ENCODE peak calls at places on chromosomes 16 and 17, in four cellular contexts. C, E, U and O are unnamed samples.

GRCh38 chr17:78414178-78415162 is 36.0 kb downstream of the PGS1 start:
- DNase-seq in C (no peak), E (no peak), U (no peak), O (no peak)

GRCh38 chr17:65405563-65405962 is 155.9 kb downstream of the AXIN2 start:
- DNase-seq in C (no peak), E (no peak), U (no peak), O (no peak)

GRCh38 chr17:38729886-38730525 is at the start of gene CISD3:
- DNase-seq in C (peak), E (peak), U (peak), O (peak)

GRCh38 chr17:19943026-19943425 is 34.6 kb downstream of the AKAP10 start:
- DNase-seq in C (no peak), E (no peak), U (no peak), O (no peak)

GRCh38 chr17:45334701-45335677 is 18.2 kb upstream of the MAP3K14 start:
- DNase-seq in C (no peak), E (no peak), U (no peak), O (no peak)

GRCh38 chr17:70447588-70447987 is 278.3 kb downstream of the KCNJ2 start:
- DNase-seq in C (no peak), E (no peak), U (no peak), O (no peak)

GRCh38 chr16:89922477-89922883 is 662 bp upstream of the TUBB3 start:
- DNase-seq in C (peak), E (peak), U (peak), O (no peak)

GRCh38 chr16:89544713-89545043 is 15.8 kb upstream of the RPL13 start:
- DNase-seq in C (no peak), E (no peak), U (no peak), O (no peak)

GRCh38 chr16:75227361-75228142 is 8.8 kb downstream of the CTRB1 start:
- DNase-seq in C (no peak), E (no peak), U (no peak), O (no peak)

GRCh38 chr16:83888672-83889044 is 10.3 kb upstream of the MLYCD start:
- DNase-seq in C (no peak), E (no peak), U (peak), O (no peak)

GRCh38 chr17:40852378-40852777 is 14.6 kb downstream of the KRT12 start:
- DNase-seq in C (no peak), E (no peak), U (no peak), O (no peak)

GRCh38 chr17:80667462-80668277 is 123.0 kb downstream of the RPTOR start:
- DNase-seq in C (no peak), E (peak), U (no peak), O (no peak)

GRCh38 chr16:48864055-48864454 is 254.1 kb upstream of the N4BP1 start:
- DNase-seq in C (peak), E (no peak), U (no peak), O (peak)

GRCh38 chr17:57666946-57667345 is 78.2 kb downstream of the CCDC182 start:
- DNase-seq in C (no peak), E (no peak), U (no peak), O (no peak)

GRCh38 chr17:1177099-1177996 is 2.4 kb downstream of the ABR start:
- DNase-seq in C (no peak), E (no peak), U (no peak), O (no peak)

GRCh38 chr17:58318065-58318481 is 10.5 kb downstream of the TSPOAP1 start:
- DNase-seq in C (no peak), E (no peak), U (no peak), O (no peak)

GRCh38 chr16:85699628-85700027 is 10.9 kb upstream of the GINS2 start:
- DNase-seq in C (no peak), E (no peak), U (peak), O (no peak)

GRCh38 chr16:26491271-26491670 is 575.5 kb upstream of the C16orf82 start:
- DNase-seq in C (no peak), E (no peak), U (no peak), O (no peak)

GRCh38 chr17:79986441-79987186 is 49.1 kb downstream of the TBC1D16 start:
- DNase-seq in C (no peak), E (peak), U (no peak), O (no peak)

GRCh38 chr16:85129846-85130706 is 17.8 kb upstream of the CIBAR2 start:
- DNase-seq in C (no peak), E (no peak), U (no peak), O (no peak)

GRCh38 chr16:89195521-89196171 is 4.7 kb downstream of the SLC22A31 start:
- DNase-seq in C (no peak), E (no peak), U (no peak), O (no peak)

GRCh38 chr17:76250141-76250540 is 9.8 kb upstream of the RNF157 start:
- DNase-seq in C (no peak), E (no peak), U (no peak), O (no peak)

GRCh38 chr16:84985079-84986065 is 26.0 kb downstream of the ZDHHC7 start:
- DNase-seq in C (no peak), E (no peak), U (no peak), O (no peak)

GRCh38 chr17:73710095-73710592 is 65.9 kb upstream of the SDK2 start:
- DNase-seq in C (peak), E (peak), U (peak), O (peak)

GRCh38 chr17:7582401-7583252 is 1.0 kb upstream of the MPDU1 start:
- DNase-seq in C (peak), E (no peak), U (no peak), O (no peak)

GRCh38 chr17:51166987-51167931 is 1.0 kb downstream of the NME2 start:
- DNase-seq in C (peak), E (peak), U (peak), O (peak)

GRCh38 chr17:51166198-51166986 is at the start of gene NME2:
- DNase-seq in C (peak), E (peak), U (peak), O (peak)

GRCh38 chr17:51164911-51165679 is 1.1 kb upstream of the NME2 start:
- DNase-seq in C (peak), E (peak), U (no peak), O (no peak)

GRCh38 chr17:51165680-51166197 is 472 bp upstream of the NME2 start:
- DNase-seq in C (peak), E (no peak), U (no peak), O (peak)

GRCh38 chr17:51169340-51169739 is 3.1 kb downstream of the NME2 start:
- DNase-seq in C (no peak), E (no peak), U (no peak), O (no peak)
- TF ChIP-seq ELF4 in C (no peak), E (no peak), U (no peak), O (no peak)

GRCh38 chr16:69909760-69910159 is 41.4 kb upstream of the CLEC18A start:
- DNase-seq in C (no peak), E (no peak), U (no peak), O (no peak)
- TF ChIP-seq ELF4 in C (no peak), E (no peak), U (no peak), O (no peak)

GRCh38 chr17:67833134-67833533 is 7.8 kb downstream of the BPTF start:
- DNase-seq in C (no peak), E (no peak), U (no peak), O (no peak)

GRCh38 chr17:67834634-67835033 is 9.3 kb downstream of the BPTF start:
- DNase-seq in C (no peak), E (no peak), U (no peak), O (no peak)

GRCh38 chr17:67833946-67834631 is 8.8 kb downstream of the BPTF start:
- DNase-seq in C (peak), E (no peak), U (peak), O (peak)

GRCh38 chr17:67837965-67838364 is 12.7 kb downstream of the BPTF start:
- DNase-seq in C (no peak), E (no peak), U (no peak), O (no peak)

GRCh38 chr17:67836205-67836987 is 11.1 kb downstream of the BPTF start:
- DNase-seq in C (no peak), E (no peak), U (no peak), O (no peak)
- TF ChIP-seq ELF4 in C (no peak), E (no peak), U (no peak), O (no peak)

GRCh38 chr16:80039777-80040176 is 439.2 kb upstream of the MAF start:
- DNase-seq in C (no peak), E (no peak), U (no peak), O (no peak)
- TF ChIP-seq ELF4 in C (no peak), E (no peak), U (no peak), O (no peak)

DNA sequence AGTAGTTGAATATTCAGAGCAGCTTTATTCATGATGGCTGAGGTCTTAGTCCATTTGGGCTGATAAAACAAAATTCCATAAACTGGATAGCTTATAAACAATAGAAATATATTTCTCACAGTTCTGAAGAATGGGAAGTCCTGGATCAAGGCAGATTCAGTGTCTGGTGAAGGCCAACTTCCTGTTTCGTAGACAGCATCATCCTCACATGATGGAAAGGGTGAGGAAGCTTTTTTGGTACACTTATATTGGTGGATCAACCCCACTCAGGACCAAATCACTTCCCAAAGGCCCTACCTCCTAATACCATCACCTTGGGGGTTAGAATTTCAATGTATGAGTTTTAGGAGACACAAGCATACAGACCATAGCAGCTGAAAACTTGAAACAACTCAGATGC is 224.2 kb downstream of the CYB561 start:
- DNase-seq in C (no peak), E (no peak), U (no peak), O (no peak)
- TF ChIP-seq ELF4 in C (no peak), E (no peak), U (no peak), O (no peak)